ENCODE peak calls at places on chromosomes 7 and 10, in eight cellular contexts. One of them, this sample, is unnamed.

GRCh38 chr10:100647928-100648327 is 97.5 kb upstream of the PAX2 start:
- DNase-seq in neural crest cell: no peak
- DNase-seq in A549: no peak
- DNase-seq in tibial artery: no peak
- DNase-seq in GM13976: no peak
- DNase-seq in pancreas: no peak
- DNase-seq in omental fat pad: no peak
- DNase-seq in IMR-90: no peak
- DNase-seq in this sample: no peak

GRCh38 chr7:30598121-30598876 is 3.6 kb downstream of the GARS1 start:
- DNase-seq in neural crest cell: no peak
- DNase-seq in A549: no peak
- DNase-seq in tibial artery: no peak
- DNase-seq in GM13976: no peak
- DNase-seq in pancreas: no peak
- DNase-seq in omental fat pad: no peak
- DNase-seq in IMR-90: peak
- DNase-seq in this sample: no peak

GRCh38 chr7:140645166-140645565 is 4.6 kb upstream of the DENND2A start:
- DNase-seq in neural crest cell: no peak
- DNase-seq in A549: peak
- DNase-seq in tibial artery: peak
- DNase-seq in GM13976: no peak
- DNase-seq in pancreas: peak
- DNase-seq in omental fat pad: no peak
- DNase-seq in IMR-90: no peak
- DNase-seq in this sample: peak

GRCh38 chr10:23525406-23525805 is 86.5 kb downstream of the OTUD1 start:
- DNase-seq in neural crest cell: no peak
- DNase-seq in A549: peak
- DNase-seq in tibial artery: no peak
- DNase-seq in GM13976: peak
- DNase-seq in pancreas: no peak
- DNase-seq in omental fat pad: no peak
- DNase-seq in IMR-90: peak
- DNase-seq in this sample: peak

GRCh38 chr7:101121996-101122932 is 4.6 kb upstream of the SERPINE1 start:
- DNase-seq in neural crest cell: no peak
- DNase-seq in A549: peak
- DNase-seq in tibial artery: peak
- DNase-seq in GM13976: peak
- DNase-seq in pancreas: no peak
- DNase-seq in omental fat pad: peak
- DNase-seq in IMR-90: peak
- DNase-seq in this sample: peak

GRCh38 chr7:155224116-155224811 is 73.4 kb upstream of the INSIG1 start:
- DNase-seq in neural crest cell: no peak
- DNase-seq in A549: no peak
- DNase-seq in tibial artery: no peak
- DNase-seq in GM13976: no peak
- DNase-seq in pancreas: peak
- DNase-seq in omental fat pad: no peak
- DNase-seq in IMR-90: no peak
- DNase-seq in this sample: no peak

GRCh38 chr7:139683137-139683871 is 94.5 kb downstream of the HIPK2 start:
- DNase-seq in neural crest cell: no peak
- DNase-seq in A549: no peak
- DNase-seq in tibial artery: no peak
- DNase-seq in GM13976: peak
- DNase-seq in pancreas: no peak
- DNase-seq in omental fat pad: no peak
- DNase-seq in IMR-90: peak
- DNase-seq in this sample: peak

GRCh38 chr7:18125536-18125935 is 97.9 kb upstream of the PRPS1L1 start:
- DNase-seq in neural crest cell: no peak
- DNase-seq in A549: no peak
- DNase-seq in tibial artery: no peak
- DNase-seq in GM13976: no peak
- DNase-seq in pancreas: no peak
- DNase-seq in omental fat pad: no peak
- DNase-seq in IMR-90: peak
- DNase-seq in this sample: no peak

GRCh38 chr10:14820775-14821154 is 17.1 kb downstream of the CDNF start:
- DNase-seq in neural crest cell: no peak
- DNase-seq in A549: peak
- DNase-seq in tibial artery: no peak
- DNase-seq in GM13976: no peak
- DNase-seq in pancreas: no peak
- DNase-seq in omental fat pad: no peak
- DNase-seq in IMR-90: no peak
- DNase-seq in this sample: no peak

DNA sequence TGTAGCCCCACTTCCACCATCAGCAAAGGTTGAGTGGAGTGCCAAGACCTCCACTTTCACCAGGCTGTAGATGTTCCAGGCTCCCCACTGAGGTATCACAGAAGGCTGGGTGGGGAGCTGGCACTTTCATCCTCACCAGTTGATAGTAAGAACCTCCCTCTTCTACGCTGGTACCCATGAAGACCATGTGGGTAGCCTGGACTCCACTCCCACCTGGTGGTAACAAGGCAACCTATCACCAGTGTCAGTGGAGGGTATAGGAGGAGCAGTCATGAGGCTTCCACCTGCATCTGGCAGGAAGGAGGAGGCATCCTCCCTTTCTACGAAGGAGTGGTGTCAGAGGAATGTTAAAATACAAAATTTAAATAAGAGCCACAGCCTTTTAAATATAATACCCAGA is 4.4 kb downstream of the SMIM30 start:
- DNase-seq in neural crest cell: no peak
- DNase-seq in A549: peak
- DNase-seq in tibial artery: no peak
- DNase-seq in GM13976: no peak
- DNase-seq in pancreas: no peak
- DNase-seq in omental fat pad: no peak
- DNase-seq in IMR-90: no peak
- DNase-seq in this sample: no peak
- TF ChIP-seq CTCF in neural crest cell: no peak
- TF ChIP-seq CTCF in A549: no peak
- TF ChIP-seq CTCF in tibial artery: no peak
- TF ChIP-seq CTCF in GM13976: no peak
- TF ChIP-seq CTCF in pancreas: no peak
- TF ChIP-seq CTCF in omental fat pad: no peak
- TF ChIP-seq CTCF in IMR-90: no peak
- TF ChIP-seq CTCF in this sample: no peak

GRCh38 chr10:48307584-48307983 is 1.1 kb downstream of the MAPK8 start:
- DNase-seq in neural crest cell: no peak
- DNase-seq in A549: no peak
- DNase-seq in tibial artery: no peak
- DNase-seq in GM13976: no peak
- DNase-seq in pancreas: no peak
- DNase-seq in omental fat pad: no peak
- DNase-seq in IMR-90: no peak
- DNase-seq in this sample: no peak

GRCh38 chr10:48306265-48306869 is at the start of gene MAPK8:
- DNase-seq in neural crest cell: peak
- DNase-seq in A549: peak
- DNase-seq in tibial artery: peak
- DNase-seq in GM13976: peak
- DNase-seq in pancreas: peak
- DNase-seq in omental fat pad: peak
- DNase-seq in IMR-90: peak
- DNase-seq in this sample: peak

GRCh38 chr10:48306870-48307531 is 524 bp downstream of the MAPK8 start:
- DNase-seq in neural crest cell: peak
- DNase-seq in A549: peak
- DNase-seq in tibial artery: peak
- DNase-seq in GM13976: peak
- DNase-seq in pancreas: peak
- DNase-seq in omental fat pad: no peak
- DNase-seq in IMR-90: peak
- DNase-seq in this sample: peak

GRCh38 chr10:48305905-48306264 is 592 bp upstream of the MAPK8 start:
- DNase-seq in neural crest cell: no peak
- DNase-seq in A549: no peak
- DNase-seq in tibial artery: no peak
- DNase-seq in GM13976: no peak
- DNase-seq in pancreas: no peak
- DNase-seq in omental fat pad: no peak
- DNase-seq in IMR-90: no peak
- DNase-seq in this sample: no peak

DNA sequence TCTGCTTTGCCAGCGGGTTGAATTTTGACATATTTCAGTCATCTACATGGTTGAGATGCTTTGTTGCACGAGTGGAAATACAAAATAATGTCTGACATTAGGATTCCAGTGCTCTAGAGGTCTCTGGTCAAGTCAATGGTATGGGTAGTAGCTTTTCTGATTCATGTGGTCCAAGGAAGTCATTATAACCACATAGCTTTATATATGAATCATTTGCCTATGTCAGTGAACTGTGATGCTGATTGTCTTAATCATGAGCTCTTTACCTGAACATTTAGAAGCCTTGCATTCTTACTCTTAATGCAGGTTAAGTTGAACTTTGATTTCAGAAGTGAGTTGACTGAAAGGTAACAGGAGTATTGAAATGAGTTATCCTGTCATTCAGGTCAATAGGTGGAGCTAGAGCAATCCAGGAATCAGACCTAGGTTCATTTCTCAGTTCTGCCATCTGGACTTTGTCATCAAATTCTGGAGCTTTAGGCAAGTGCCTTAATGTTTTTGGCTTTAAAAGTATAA is 3.3 kb downstream of the MAPK8 start:
- DNase-seq in neural crest cell: no peak
- DNase-seq in A549: peak
- DNase-seq in tibial artery: no peak
- DNase-seq in GM13976: peak
- DNase-seq in pancreas: no peak
- DNase-seq in omental fat pad: no peak
- DNase-seq in IMR-90: peak
- DNase-seq in this sample: peak
- TF ChIP-seq CTCF in neural crest cell: no peak
- TF ChIP-seq CTCF in A549: peak
- TF ChIP-seq CTCF in tibial artery: no peak
- TF ChIP-seq CTCF in GM13976: no peak
- TF ChIP-seq CTCF in pancreas: no peak
- TF ChIP-seq CTCF in omental fat pad: no peak
- TF ChIP-seq CTCF in IMR-90: no peak
- TF ChIP-seq CTCF in this sample: no peak

GRCh38 chr7:69019437-69019836 is 578.8 kb upstream of the AUTS2 start:
- DNase-seq in neural crest cell: no peak
- DNase-seq in A549: no peak
- DNase-seq in tibial artery: no peak
- DNase-seq in GM13976: no peak
- DNase-seq in pancreas: no peak
- DNase-seq in omental fat pad: no peak
- DNase-seq in IMR-90: no peak
- DNase-seq in this sample: no peak

DNA sequence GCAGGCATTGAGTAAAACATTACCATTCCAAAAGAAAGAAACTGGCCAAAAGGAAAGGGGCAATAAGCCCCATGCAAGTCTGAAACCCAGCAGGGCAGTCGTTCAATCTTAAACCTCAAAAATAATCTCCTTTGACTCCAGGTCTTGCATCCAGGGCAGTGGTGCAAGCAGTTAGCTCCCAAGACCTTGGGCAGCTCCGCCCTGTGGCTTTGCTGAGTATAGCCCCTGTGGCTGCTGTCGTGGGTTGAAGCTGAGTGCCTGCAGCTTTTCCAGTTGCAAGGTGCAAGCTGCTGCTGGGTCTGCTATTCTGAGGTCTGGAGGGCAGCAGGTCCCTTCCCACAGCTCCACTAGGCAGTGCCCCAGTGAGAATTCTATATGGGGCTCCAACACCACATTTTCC is 580.1 kb upstream of the AUTS2 start:
- DNase-seq in neural crest cell: no peak
- DNase-seq in A549: no peak
- DNase-seq in tibial artery: no peak
- DNase-seq in GM13976: no peak
- DNase-seq in pancreas: no peak
- DNase-seq in omental fat pad: no peak
- DNase-seq in IMR-90: no peak
- DNase-seq in this sample: no peak
- TF ChIP-seq CTCF in neural crest cell: peak
- TF ChIP-seq CTCF in A549: no peak
- TF ChIP-seq CTCF in tibial artery: no peak
- TF ChIP-seq CTCF in GM13976: no peak
- TF ChIP-seq CTCF in pancreas: no peak
- TF ChIP-seq CTCF in omental fat pad: no peak
- TF ChIP-seq CTCF in IMR-90: no peak
- TF ChIP-seq CTCF in this sample: no peak

GRCh38 chr7:37449621-37450020 is 957 bp upstream of the ELMO1 start:
- DNase-seq in neural crest cell: no peak
- DNase-seq in A549: no peak
- DNase-seq in tibial artery: no peak
- DNase-seq in GM13976: no peak
- DNase-seq in pancreas: no peak
- DNase-seq in omental fat pad: no peak
- DNase-seq in IMR-90: no peak
- DNase-seq in this sample: no peak

GRCh38 chr7:37450035-37450434 is 1.4 kb upstream of the ELMO1 start:
- DNase-seq in neural crest cell: no peak
- DNase-seq in A549: no peak
- DNase-seq in tibial artery: no peak
- DNase-seq in GM13976: no peak
- DNase-seq in pancreas: no peak
- DNase-seq in omental fat pad: no peak
- DNase-seq in IMR-90: no peak
- DNase-seq in this sample: no peak

GRCh38 chr7:37448057-37448636 is 517 bp downstream of the ELMO1 start:
- DNase-seq in neural crest cell: no peak
- DNase-seq in A549: no peak
- DNase-seq in tibial artery: no peak
- DNase-seq in GM13976: peak
- DNase-seq in pancreas: no peak
- DNase-seq in omental fat pad: no peak
- DNase-seq in IMR-90: no peak
- DNase-seq in this sample: peak

GRCh38 chr7:37446371-37446770 is 2.3 kb downstream of the ELMO1 start:
- DNase-seq in neural crest cell: no peak
- DNase-seq in A549: no peak
- DNase-seq in tibial artery: no peak
- DNase-seq in GM13976: no peak
- DNase-seq in pancreas: no peak
- DNase-seq in omental fat pad: no peak
- DNase-seq in IMR-90: no peak
- DNase-seq in this sample: no peak

DNA sequence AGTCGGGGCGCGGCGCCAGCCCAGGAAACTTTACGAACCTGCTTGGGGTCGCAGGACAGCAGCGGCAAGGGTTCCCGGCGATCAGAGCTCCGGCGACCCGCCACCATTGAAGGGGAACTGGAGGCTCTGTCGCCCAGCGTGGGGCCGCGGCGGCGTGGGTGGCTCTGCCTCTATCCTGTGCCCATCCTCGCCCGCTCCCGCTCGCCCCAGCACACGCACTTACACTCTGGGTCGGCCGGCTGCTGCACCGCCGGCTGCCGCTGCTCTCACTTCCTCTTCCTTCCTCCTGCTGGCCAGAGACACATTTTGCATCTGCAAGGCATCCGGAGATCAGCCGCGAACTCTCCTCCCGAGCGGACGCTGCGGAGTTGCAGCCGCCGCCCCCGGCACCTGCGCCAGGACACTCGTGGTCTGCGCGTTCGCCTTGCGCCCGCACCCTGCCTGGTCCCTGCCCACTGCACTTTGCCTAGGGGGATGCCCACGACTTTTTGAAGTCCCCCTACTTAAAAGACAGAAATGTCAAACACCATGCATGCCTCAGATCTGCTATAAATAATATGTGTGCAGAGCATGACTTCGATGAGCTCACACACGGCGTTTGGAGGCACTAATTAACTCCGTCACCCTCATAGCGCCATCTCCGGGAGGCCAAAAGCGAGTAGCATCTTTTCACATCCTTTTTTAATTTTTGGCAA is at the start of gene ELMO1:
- DNase-seq in neural crest cell: peak
- DNase-seq in A549: peak
- DNase-seq in tibial artery: peak
- DNase-seq in GM13976: peak
- DNase-seq in pancreas: peak
- DNase-seq in omental fat pad: no peak
- DNase-seq in IMR-90: peak
- DNase-seq in this sample: peak
- TF ChIP-seq CTCF in neural crest cell: peak
- TF ChIP-seq CTCF in A549: no peak
- TF ChIP-seq CTCF in tibial artery: peak
- TF ChIP-seq CTCF in GM13976: peak
- TF ChIP-seq CTCF in pancreas: peak
- TF ChIP-seq CTCF in omental fat pad: no peak
- TF ChIP-seq CTCF in IMR-90: no peak
- TF ChIP-seq CTCF in this sample: no peak